ENCODE peak calls at places on chromosomes 16 and 17, in four cellular contexts. K is K562, H is GM12878, N is HepG2. V is an unnamed sample.

GRCh38 chr16:19555938-19556778 is 655 bp downstream of the VPS35L start:
- DNase-seq in H (peak), K (peak), N (no peak), V (peak)

GRCh38 chr17:76791053-76791980 is 53.4 kb downstream of the MFSD11 start:
- DNase-seq in H (peak), K (peak), N (peak), V (no peak)

GRCh38 chr17:43367588-43368242 is 31.1 kb upstream of the ARL4D start:
- DNase-seq in N (peak), K (no peak), H (peak), V (peak)

GRCh38 chr17:14942511-14943185 is 322.5 kb downstream of the PMP22 start:
- DNase-seq in K (no peak), N (no peak), H (no peak), V (no peak)

GRCh38 chr17:4944163-4944553 is 4.1 kb downstream of the RNF167 start:
- DNase-seq in H (no peak), K (no peak), N (no peak), V (no peak)

GRCh38 chr17:47184671-47185070 is 4.4 kb downstream of the CDC27 start:
- DNase-seq in H (no peak), K (no peak), N (no peak), V (no peak)

GRCh38 chr17:2262146-2262587 is 41.4 kb downstream of the SMG6 start:
- DNase-seq in K (no peak), H (no peak), N (no peak), V (no peak)

GRCh38 chr17:8223356-8224063 is 13.1 kb upstream of the AURKB start:
- DNase-seq in K (peak), N (peak), H (no peak), V (no peak)

GRCh38 chr16:75351183-75351582 is 82.1 kb downstream of the CFDP1 start:
- DNase-seq in K (no peak), H (no peak), N (no peak), V (no peak)

GRCh38 chr17:37107406-37108083 is 158.8 kb downstream of the AATF start:
- DNase-seq in K (no peak), N (no peak), H (no peak), V (no peak)

GRCh38 chr17:67711916-67712315 is 5.8 kb upstream of the NOL11 start:
- DNase-seq in N (no peak), K (no peak), H (no peak), V (no peak)

GRCh38 chr16:88911148-88911945 is 44.9 kb upstream of the PABPN1L start:
- DNase-seq in N (no peak), K (no peak), H (no peak), V (no peak)

GRCh38 chr17:80992948-80993624 is 1.4 kb downstream of the CHMP6 start:
- DNase-seq in N (no peak), K (no peak), H (no peak), V (no peak)

GRCh38 chr16:12340151-12340733 is 363.7 kb downstream of the SNX29 start:
- DNase-seq in H (no peak), K (peak), N (peak), V (peak)

GRCh38 chr16:88941933-88942909 is 34.8 kb downstream of the CBFA2T3 start:
- DNase-seq in N (no peak), K (no peak), H (no peak), V (peak)

GRCh38 chr16:84390131-84390785 is 21.9 kb downstream of the ATP2C2 start:
- DNase-seq in H (no peak), K (no peak), N (no peak), V (no peak)

GRCh38 chr17:83056583-83057396 is 22.6 kb upstream of the METRNL start:
- DNase-seq in N (no peak), K (no peak), H (no peak), V (no peak)

GRCh38 chr17:21125862-21126261 is 902 bp upstream of the DHRS7B start:
- DNase-seq in N (no peak), K (no peak), H (no peak), V (no peak)

GRCh38 chr16:89490386-89491237 is at the start of gene ANKRD11:
- DNase-seq in K (peak), N (peak), H (peak), V (peak)

GRCh38 chr17:28895794-28896447 is 1.6 kb downstream of the FLOT2 start:
- DNase-seq in H (no peak), K (no peak), N (no peak), V (no peak)
- TF ChIP-seq BHLHE40 in H (no peak), K (no peak), N (no peak), V (no peak)

DNA sequence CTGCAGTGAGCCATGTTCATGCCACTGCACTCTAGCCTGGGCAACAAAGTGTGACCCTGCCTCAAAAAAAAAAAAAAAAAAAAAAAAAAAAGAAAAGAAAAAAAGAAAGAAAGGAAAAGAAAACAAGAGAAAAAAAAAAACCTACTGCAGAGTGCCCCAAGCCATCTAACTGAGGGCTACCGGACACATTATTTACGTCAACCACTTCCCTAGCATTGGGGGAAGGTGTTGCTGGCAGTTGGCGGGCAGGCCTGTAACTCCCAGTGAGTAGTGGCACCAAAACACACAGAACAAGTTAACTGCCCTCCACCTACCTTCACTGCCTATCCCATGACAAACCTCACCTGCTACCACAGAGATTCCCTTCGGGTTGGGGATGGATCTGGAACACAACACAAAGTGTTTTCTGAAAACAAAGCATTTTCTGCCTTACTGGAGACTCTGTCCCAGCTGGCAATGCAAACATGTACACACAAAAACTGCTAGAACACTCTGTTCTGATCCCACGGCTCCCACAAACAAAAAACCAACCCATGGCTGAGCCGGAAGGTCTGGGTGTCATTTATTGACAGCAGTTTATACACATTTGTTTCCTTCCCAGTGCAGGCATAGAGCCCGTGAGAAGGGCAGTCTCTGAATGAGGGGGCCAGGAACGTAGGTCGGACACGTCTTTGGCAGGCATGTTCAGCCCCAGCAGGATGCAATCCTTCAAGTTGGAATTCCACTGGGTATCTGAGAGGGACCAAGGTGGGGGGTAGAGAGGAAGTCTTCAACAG is 11.0 kb downstream of the PHB1 start:
- DNase-seq in K (no peak), H (no peak), N (no peak), V (no peak)
- TF ChIP-seq FOXM1 in K (no peak), H (no peak), N (no peak), V (no peak)

DNA sequence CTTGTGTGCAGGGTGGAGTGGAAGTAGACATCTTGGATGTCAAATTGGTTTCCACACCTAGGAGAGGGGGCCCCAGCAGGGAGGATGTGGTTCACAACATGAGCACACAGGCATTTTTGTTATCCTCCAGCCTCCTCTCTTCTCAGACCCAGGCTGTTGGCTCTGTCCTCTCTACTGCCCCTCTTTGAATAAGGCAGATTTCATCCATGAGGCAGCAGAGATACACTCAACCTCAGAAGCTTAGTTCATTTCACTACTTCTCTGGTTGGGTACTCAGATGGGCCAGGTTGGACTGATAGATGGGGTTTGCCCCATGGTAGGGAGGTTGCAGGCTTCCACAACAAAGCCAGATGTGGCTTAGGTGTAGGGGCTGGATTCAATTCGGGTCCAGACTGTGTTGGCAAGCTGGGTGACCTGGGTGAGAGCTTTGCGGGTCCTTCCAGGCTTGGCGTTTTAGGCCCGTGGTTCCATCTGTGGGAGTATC is 22.2 kb upstream of the NFATC3 start:
- DNase-seq in H (no peak), K (no peak), N (no peak), V (no peak)
- TF ChIP-seq TARDBP in H (no peak), K (no peak), N (no peak), V (no peak)

GRCh38 chr16:24778676-24779075 is 49.2 kb downstream of the TNRC6A start:
- DNase-seq in N (no peak), K (no peak), H (no peak), V (no peak)

GRCh38 chr16:24781256-24781655 is 51.8 kb downstream of the TNRC6A start:
- DNase-seq in H (no peak), K (no peak), N (no peak), V (no peak)

GRCh38 chr16:24789881-24790280 is 55.9 kb upstream of the SLC5A11 start:
- DNase-seq in N (no peak), H (no peak), K (no peak), V (no peak)

GRCh38 chr16:24784121-24784520 is 54.7 kb downstream of the TNRC6A start:
- DNase-seq in N (no peak), H (no peak), K (no peak), V (no peak)
- TF ChIP-seq BHLHE40 in N (no peak), H (no peak), K (no peak), V (no peak)

GRCh38 chr17:39668141-39668924 is at the start of gene PNMT:
- DNase-seq in H (no peak), N (peak), K (peak), V (peak)

GRCh38 chr17:39666231-39666600 is 1.1 kb downstream of the TCAP start:
- DNase-seq in N (no peak), H (no peak), K (no peak), V (no peak)

GRCh38 chr17:39667262-39668140 is 752 bp upstream of the PNMT start:
- DNase-seq in K (peak), H (no peak), N (no peak), V (no peak)

GRCh38 chr17:39665642-39666221 is 583 bp downstream of the TCAP start:
- DNase-seq in K (no peak), H (no peak), N (no peak), V (no peak)

DNA sequence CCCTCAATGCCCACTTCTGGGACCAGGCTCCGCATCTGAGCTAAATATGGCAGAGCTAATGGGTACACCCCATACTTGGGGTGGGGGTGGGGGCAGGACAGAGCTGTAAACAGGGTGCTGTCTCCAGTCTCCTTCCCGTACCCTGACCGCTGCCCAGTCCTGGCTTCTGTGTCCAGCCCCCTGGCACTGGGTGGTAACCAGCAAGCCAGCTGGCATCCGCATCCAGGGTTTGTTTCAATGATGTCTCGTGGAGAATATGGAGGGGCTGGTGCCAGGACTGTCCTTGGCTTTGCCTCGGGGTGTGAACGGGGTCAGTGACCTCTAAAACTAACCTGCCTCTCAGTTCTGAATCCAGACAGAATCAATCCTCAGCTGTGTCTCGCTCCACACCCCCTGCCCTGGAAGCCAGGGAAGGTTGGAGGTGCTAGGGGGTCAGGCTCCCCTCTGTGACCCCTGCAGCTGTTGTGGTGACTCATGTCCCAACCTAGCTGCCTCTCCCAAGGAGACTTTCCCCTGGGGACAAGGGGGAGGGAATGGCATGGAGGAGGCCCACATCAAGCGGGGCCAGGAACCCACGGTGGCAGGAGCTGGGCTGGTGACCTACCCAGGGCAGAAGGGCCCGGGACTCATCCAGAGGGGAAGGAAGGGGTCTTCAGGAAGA is 1.5 kb upstream of the PNMT start:
- DNase-seq in N (no peak), K (peak), H (no peak), V (no peak)
- TF ChIP-seq FOXM1 in N (no peak), K (no peak), H (no peak), V (no peak)

V was measured in HEK293T.